ENCODE peak calls at places on chromosomes 16 and 17, in six cellular contexts. D is AG04450; Y is SK-N-SH; B is stomach; P is CD4-positive, CD25-positive, alpha-beta regulatory T cell; H is right cardiac atrium. O is an unnamed sample.

GRCh38 chr17:76720941-76721340 is 5.5 kb downstream of the JMJD6 start:
- DNase-seq in Y (no peak), B (no peak), P (no peak), H (no peak), D (no peak), O (peak; percentile 18)

GRCh38 chr17:82013772-82014321 is 8.8 kb downstream of the CENPX start:
- DNase-seq in Y (no peak), H (no peak), B (no peak), P (no peak), D (no peak), O (peak; percentile 85)

GRCh38 chr16:88790312-88791150 is 5.5 kb upstream of the PIEZO1 start:
- DNase-seq in D (no peak), P (peak; percentile 30), Y (no peak), H (peak; percentile 80), B (peak; percentile 58), O (peak; percentile 86)

GRCh38 chr17:2212328-2212981 is 91.1 kb downstream of the SMG6 start:
- DNase-seq in D (no peak), Y (no peak), H (peak; percentile 87), P (no peak), B (no peak), O (no peak)

GRCh38 chr16:3101018-3101840 is 2.1 kb upstream of the ZSCAN10 start:
- DNase-seq in Y (peak; percentile 70), B (no peak), H (peak; percentile 42), P (no peak), D (no peak), O (peak; percentile 37)

GRCh38 chr16:57091200-57091989 is 988 bp upstream of the CPNE2 start:
- DNase-seq in P (no peak), H (peak; percentile 80), D (no peak), Y (peak; percentile 64), B (peak; percentile 33), O (peak; percentile 85)

GRCh38 chr16:69064789-69065313 is 40.6 kb upstream of the HAS3 start:
- DNase-seq in H (no peak), P (no peak), D (no peak), B (no peak), Y (no peak), O (no peak)

GRCh38 chr16:56984639-56985038 is 4.7 kb upstream of the NLRC5 start:
- DNase-seq in Y (no peak), H (no peak), P (no peak), B (no peak), D (no peak), O (no peak)

GRCh38 chr16:2035431-2036199 is 8.9 kb downstream of the NHERF2 start:
- DNase-seq in B (peak; percentile 85), P (no peak), D (peak; percentile 43), H (peak; percentile 93), Y (peak; percentile 66), O (peak; percentile 89)

GRCh38 chr16:3012828-3013420 is at the start of gene CLDN9:
- DNase-seq in P (no peak), Y (no peak), B (peak; percentile 61), H (no peak), D (no peak), O (peak; percentile 76)

GRCh38 chr17:65984299-65984698 is 207.6 kb downstream of the CEP112 start:
- DNase-seq in H (no peak), P (no peak), B (no peak), D (peak; percentile 4), Y (no peak), O (no peak)

GRCh38 chr17:57203076-57203475 is 53.2 kb upstream of the MSI2 start:
- DNase-seq in D (no peak), P (no peak), H (no peak), Y (no peak), B (no peak), O (no peak)

GRCh38 chr16:11586375-11586855 is 304 bp downstream of the LITAF start:
- DNase-seq in H (no peak), P (no peak), B (no peak), Y (no peak), D (no peak), O (no peak)

GRCh38 chr16:82633964-82634600 is 7.3 kb downstream of the CDH13 start:
- DNase-seq in Y (no peak), P (no peak), H (peak; percentile 58), B (no peak), D (no peak), O (no peak)

GRCh38 chr17:40516581-40517285 is 15.3 kb upstream of the TNS4 start:
- DNase-seq in D (no peak), B (no peak), H (no peak), P (peak; percentile 62), Y (peak; percentile 43), O (no peak)

GRCh38 chr16:986411-986810 is 4.8 kb downstream of the SOX8 start:
- DNase-seq in D (no peak), Y (no peak), B (no peak), H (no peak), P (no peak), O (no peak)

GRCh38 chr17:74987909-74988711 is 678 bp downstream of the CDR2L start:
- DNase-seq in B (peak; percentile 74), P (peak; percentile 27), H (peak; percentile 96), Y (peak; percentile 86), D (peak; percentile 29), O (peak; percentile 92)

GRCh38 chr16:57892041-57892440 is 78.9 kb downstream of the CNGB1 start:
- DNase-seq in D (no peak), H (no peak), B (no peak), Y (no peak), P (no peak), O (peak; percentile 73)

GRCh38 chr17:74292495-74292894 is 18.5 kb downstream of the DNAI2 start:
- DNase-seq in D (no peak), H (no peak), Y (no peak), P (no peak), B (no peak), O (no peak)

GRCh38 chr17:65064452-65065019 is 8.0 kb upstream of the GNA13 start:
- DNase-seq in B (no peak), H (no peak), P (no peak), Y (no peak), D (peak; percentile 61), O (no peak)

GRCh38 chr17:76816590-76817135 is 51.5 kb upstream of the MGAT5B start:
- DNase-seq in B (peak; percentile 28), H (peak; percentile 56), P (peak; percentile 26), Y (peak; percentile 85), D (peak; percentile 3), O (no peak)

GRCh38 chr17:82121660-82122629 is 23.9 kb upstream of the FASN start:
- DNase-seq in Y (peak; percentile 55), P (no peak), B (no peak), D (no peak), H (peak; percentile 32), O (no peak)

GRCh38 chr17:67171560-67171959 is 73.4 kb downstream of the HELZ start:
- DNase-seq in B (no peak), Y (no peak), P (no peak), H (no peak), D (no peak), O (no peak)

GRCh38 chr16:84355149-84355548 is 13.2 kb upstream of the ATP2C2 start:
- DNase-seq in B (no peak), H (no peak), P (no peak), Y (no peak), D (no peak), O (no peak)

GRCh38 chr16:84356176-84356575 is 12.2 kb upstream of the ATP2C2 start:
- DNase-seq in D (no peak), P (no peak), Y (no peak), H (no peak), B (no peak), O (no peak)

GRCh38 chr16:84356591-84357116 is 11.7 kb upstream of the ATP2C2 start:
- DNase-seq in B (peak; percentile 32), Y (no peak), H (no peak), P (no peak), D (no peak), O (peak; percentile 61)

GRCh38 chr16:84358601-84359295 is 9.6 kb upstream of the ATP2C2 start:
- DNase-seq in D (no peak), P (no peak), B (no peak), Y (no peak), H (no peak), O (no peak)

GRCh38 chr16:84357191-84357651 is 11.1 kb upstream of the ATP2C2 start:
- DNase-seq in B (no peak), H (no peak), P (no peak), Y (no peak), D (no peak), O (no peak)
- H3K27ac ChIP-seq in B (no peak overlapping the region), H (no peak overlapping the region), P (no peak overlapping the region), Y (no peak overlapping the region), D (no peak overlapping the region), O (no peak overlapping the region)

DNA sequence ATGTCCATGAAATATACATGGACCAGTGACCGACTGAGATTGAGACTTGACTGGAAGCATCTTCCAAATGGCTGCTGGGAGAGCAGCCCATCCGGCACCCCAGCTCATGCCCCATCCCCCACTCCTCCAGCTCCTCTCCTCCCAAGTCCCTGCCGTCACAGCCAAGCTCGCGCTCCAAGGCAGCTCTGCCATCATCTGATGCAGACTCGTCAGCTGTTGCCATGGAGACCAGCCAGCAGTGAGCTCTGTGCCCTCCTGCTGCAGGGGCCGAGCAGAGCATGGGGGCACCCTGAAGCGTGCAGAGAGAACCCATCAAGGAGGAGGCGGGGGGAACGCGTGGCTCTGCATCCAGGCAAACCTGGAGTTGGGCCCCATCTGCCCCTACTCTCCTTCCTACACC is 74.5 kb upstream of the TNRC6C start:
- DNase-seq in H (peak; percentile 88), B (no peak), Y (peak; percentile 95), P (peak; percentile 15), D (no peak), O (no peak)
- H3K27ac ChIP-seq in H (no peak overlapping the region), B (peak overlapping the region; percentile 39), Y (no peak overlapping the region), P (peak overlapping the region; percentile 97), D (no peak overlapping the region), O (no peak overlapping the region)

GRCh38 chr16:77873066-77873465 is 84.7 kb downstream of the VAT1L start:
- DNase-seq in B (no peak), D (no peak), P (no peak), H (no peak), Y (no peak), O (no peak)
- H3K27ac ChIP-seq in B (no peak overlapping the region), D (no peak overlapping the region), P (no peak overlapping the region), H (no peak overlapping the region), Y (no peak overlapping the region), O (no peak overlapping the region)

GRCh38 chr17:59355030-59355694 is 23.7 kb downstream of the YPEL2 start:
- DNase-seq in B (no peak), D (no peak), Y (no peak), P (no peak), H (no peak), O (no peak)

GRCh38 chr17:59356543-59357218 is 25.2 kb downstream of the YPEL2 start:
- DNase-seq in H (no peak), B (no peak), P (no peak), Y (no peak), D (no peak), O (no peak)

GRCh38 chr17:59357929-59358328 is 26.5 kb downstream of the YPEL2 start:
- DNase-seq in Y (no peak), P (no peak), H (no peak), B (no peak), D (no peak), O (no peak)

GRCh38 chr17:59355695-59356323 is 24.4 kb downstream of the YPEL2 start:
- DNase-seq in D (no peak), B (no peak), P (no peak), Y (no peak), H (peak; percentile 39), O (no peak)

DNA sequence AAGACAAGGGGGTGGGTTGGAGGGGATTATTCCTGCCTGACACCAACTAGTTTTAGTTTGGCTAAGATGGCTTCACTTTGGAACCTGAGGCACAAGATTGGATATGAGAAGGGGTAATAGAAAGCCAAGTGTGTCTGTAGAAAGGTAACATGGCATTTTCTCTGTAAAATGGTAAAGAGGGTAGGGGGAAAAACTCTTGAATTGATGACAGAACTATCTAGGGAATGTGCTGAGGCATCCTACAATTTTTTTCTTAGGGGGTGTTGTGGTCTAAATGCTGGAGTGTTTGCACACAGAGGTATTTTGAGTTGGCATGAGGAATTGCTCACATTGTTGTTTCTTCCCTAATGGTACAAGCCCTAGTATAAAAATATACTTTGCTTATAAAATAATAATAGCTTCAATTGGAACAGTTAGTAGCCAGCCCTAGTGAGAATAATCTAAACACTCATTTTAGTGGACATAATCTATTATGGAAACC is 25.8 kb downstream of the YPEL2 start:
- DNase-seq in D (no peak), H (no peak), P (no peak), B (no peak), Y (no peak), O (no peak)
- H3K27ac ChIP-seq in D (peak overlapping the region; percentile 59), H (no peak overlapping the region), P (peak overlapping the region; percentile 56), B (peak overlapping the region; percentile 46), Y (peak overlapping the region; percentile 87), O (no peak overlapping the region)